ENCODE peak calls at places on chromosomes 12 and 14, in five cellular contexts. T, L, S, H and K are unnamed samples.

GRCh38 chr14:37974421-37974820 is 233.3 kb upstream of the SSTR1 start:
- DNase-seq in T (no peak), L (no peak), S (no peak), H (no peak), K (no peak)

GRCh38 chr14:51821822-51822221 is 38.6 kb upstream of the GNG2 start:
- DNase-seq in T (no peak), L (no peak), S (no peak), H (no peak), K (no peak)

GRCh38 chr12:2462087-2462486 is 332.7 kb upstream of the FKBP4 start:
- DNase-seq in T (no peak), L (no peak), S (no peak), H (no peak), K (no peak)

GRCh38 chr12:31914927-31915326 is 44.3 kb upstream of the RESF1 start:
- DNase-seq in T (no peak), L (no peak), S (no peak), H (no peak), K (no peak)

GRCh38 chr12:43370299-43370698 is 181.7 kb downstream of the ADAMTS20 start:
- DNase-seq in T (peak; percentile 13), L (no peak), S (no peak), H (no peak), K (no peak)

GRCh38 chr12:132414634-132415340 is 75.2 kb upstream of the FBRSL1 start:
- DNase-seq in T (peak; percentile 27), L (peak; percentile 83), S (peak; percentile 94), H (peak; percentile 79), K (peak; percentile 74)

GRCh38 chr12:42574879-42575278 is 14.7 kb downstream of the PRICKLE1 start:
- DNase-seq in T (no peak), L (no peak), S (no peak), H (no peak), K (no peak)

GRCh38 chr12:51726931-51727330 is 121.6 kb downstream of the FIGNL2 start:
- DNase-seq in T (no peak), L (no peak), S (no peak), H (no peak), K (no peak)

GRCh38 chr14:92408186-92408585 is 85.2 kb downstream of the SLC24A4 start:
- DNase-seq in T (no peak), L (no peak), S (no peak), H (no peak), K (no peak)

GRCh38 chr12:131211279-131211938 is 257.7 kb downstream of the ADGRD1 start:
- DNase-seq in T (no peak), L (no peak), S (no peak), H (no peak), K (no peak)

GRCh38 chr12:94186461-94187237 is 38.3 kb downstream of the PLXNC1 start:
- DNase-seq in T (no peak), L (no peak), S (no peak), H (peak; percentile 19), K (no peak)

GRCh38 chr12:84807249-84807648 is 105.3 kb downstream of the SLC6A15 start:
- DNase-seq in T (no peak), L (no peak), S (no peak), H (no peak), K (no peak)

GRCh38 chr12:70928066-70928465 is 7.5 kb upstream of the PTPRR start:
- DNase-seq in T (no peak), L (no peak), S (no peak), H (no peak), K (no peak)

GRCh38 chr14:47722929-47723693 is 47.7 kb upstream of the MDGA2 start:
- DNase-seq in T (no peak), L (no peak), S (no peak), H (no peak), K (no peak)

GRCh38 chr14:100120522-100121269 is 38.7 kb downstream of the DEGS2 start:
- DNase-seq in T (no peak), L (no peak), S (no peak), H (no peak), K (no peak)

GRCh38 chr14:50559990-50560928 is at the start of gene ATL1:
- DNase-seq in T (no peak), L (peak; percentile 73), S (peak; percentile 73), H (peak; percentile 74), K (peak; percentile 28)

GRCh38 chr12:12011880-12012260 is 58.9 kb upstream of the BCL2L14 start:
- DNase-seq in T (no peak), L (no peak), S (no peak), H (no peak), K (no peak)

GRCh38 chr14:70641548-70642312 is at the start of gene TTC9:
- DNase-seq in T (no peak), L (no peak), S (peak; percentile 27), H (peak; percentile 15), K (no peak)

GRCh38 chr14:50924848-50925247 is 19.4 kb downstream of the PYGL start:
- DNase-seq in T (no peak), L (no peak), S (no peak), H (no peak), K (no peak)

GRCh38 chr12:90124914-90125313 is 416.3 kb upstream of the ATP2B1 start:
- DNase-seq in T (no peak), L (no peak), S (no peak), H (no peak), K (no peak)

GRCh38 chr14:99194736-99195135 is 77.3 kb downstream of the BCL11B start:
- DNase-seq in T (no peak), L (no peak), S (no peak), H (no peak), K (no peak)

GRCh38 chr14:77746064-77746463 is 14.9 kb downstream of the SNW1 start:
- DNase-seq in T (no peak), L (no peak), S (no peak), H (no peak), K (no peak)

GRCh38 chr12:100675432-100675831 is 101.9 kb downstream of the GAS2L3 start:
- DNase-seq in T (no peak), L (no peak), S (no peak), H (peak; percentile 54), K (no peak)

GRCh38 chr12:131049002-131049401 is 95.3 kb downstream of the ADGRD1 start:
- DNase-seq in T (no peak), L (no peak), S (no peak), H (no peak), K (no peak)

GRCh38 chr12:75471928-75472865 is 8.4 kb upstream of the GLIPR1 start:
- DNase-seq in T (no peak), L (no peak), S (no peak), H (no peak), K (no peak)

GRCh38 chr14:55302770-55303472 is 31.7 kb downstream of the FBXO34 start:
- DNase-seq in T (no peak), L (no peak), S (no peak), H (no peak), K (no peak)

GRCh38 chr14:67733609-67734008 is 31.9 kb downstream of the RDH12 start:
- DNase-seq in T (no peak), L (no peak), S (no peak), H (no peak), K (no peak)

GRCh38 chr12:3200032-3200617 is 122.9 kb downstream of the TSPAN9 start:
- DNase-seq in T (no peak), L (no peak), S (peak; percentile 33), H (peak; percentile 74), K (no peak)

DNA sequence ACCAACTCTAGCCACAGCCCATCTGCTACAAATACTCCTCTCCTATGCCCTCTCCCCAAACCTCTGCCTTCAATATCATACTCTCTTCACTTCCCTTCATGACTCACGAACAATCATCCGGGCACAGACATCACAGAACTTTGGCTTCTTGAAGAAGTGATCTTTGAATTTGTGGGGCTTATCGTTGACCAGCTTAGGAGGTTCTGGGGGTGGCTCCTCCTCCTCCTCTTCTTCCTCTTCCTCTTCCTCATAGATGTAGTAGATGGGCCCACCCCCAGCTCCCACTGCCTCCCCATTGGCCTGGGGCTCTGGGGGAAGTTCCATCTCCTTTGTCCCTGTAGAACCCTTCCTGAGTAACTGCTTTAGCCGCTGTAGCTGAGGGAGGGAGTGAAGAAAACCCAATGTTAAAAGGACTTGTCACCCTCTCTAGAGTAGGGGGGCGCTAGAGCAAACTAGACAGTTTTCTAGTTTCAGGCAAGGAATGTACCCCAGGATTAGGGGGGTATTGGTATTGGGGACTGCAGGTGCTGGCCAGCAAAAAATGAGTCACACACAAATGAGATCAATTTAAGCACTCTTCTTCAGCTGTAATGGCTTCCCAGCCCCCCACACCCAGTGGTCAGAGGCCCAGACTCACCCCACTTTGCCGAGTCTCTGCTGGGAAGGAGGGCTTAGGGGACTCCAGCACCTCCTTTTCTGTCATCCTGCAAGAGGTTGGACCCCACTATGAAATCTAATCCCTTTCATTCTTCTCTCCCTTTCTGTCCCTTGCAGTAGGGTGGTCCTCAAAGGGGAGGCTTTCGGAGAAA is 1.8 kb downstream of the STAC3 start:
- DNase-seq in T (no peak), L (no peak), S (no peak), H (no peak), K (no peak)
- TF ChIP-seq CTCF in T (no peak), L (no peak), S (no peak), H (no peak), K (no peak)

GRCh38 chr14:24133730-24134129 is 2.3 kb upstream of the PSME1 start:
- DNase-seq in T (no peak), L (no peak), S (no peak), H (no peak), K (no peak)

GRCh38 chr14:24135834-24136683 is at the start of gene PSME1:
- DNase-seq in T (no peak), L (peak; percentile 95), S (peak; percentile 96), H (peak; percentile 95), K (peak; percentile 94)

GRCh38 chr14:24137529-24138395 is 1.8 kb downstream of the PSME1 start:
- DNase-seq in T (no peak), L (no peak), S (no peak), H (no peak), K (no peak)

GRCh38 chr14:24136684-24137528 is 912 bp downstream of the PSME1 start:
- DNase-seq in T (no peak), L (no peak), S (no peak), H (no peak), K (no peak)

DNA sequence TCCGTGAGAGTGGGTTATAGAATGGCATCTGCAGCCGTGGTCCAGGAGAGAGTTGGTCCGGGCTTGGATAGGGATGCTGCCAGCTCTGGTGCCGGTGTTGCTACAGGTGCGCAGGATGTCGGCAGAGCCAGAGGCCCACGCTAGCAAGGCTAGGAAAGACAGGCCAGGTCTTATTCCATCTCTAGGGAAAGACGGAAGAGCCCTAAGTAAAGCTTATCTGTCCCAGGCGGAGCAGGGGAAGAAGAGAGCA is 485 bp upstream of the PSME1 start:
- DNase-seq in T (no peak), L (no peak), S (no peak), H (no peak), K (no peak)
- H3K4me1 ChIP-seq in T (peaks cover 30% of the 10 kb centered on the region), L (peaks cover 18% of the 10 kb centered on the region), S (peaks cover 45% of the 10 kb centered on the region), H (peaks cover 58% of the 10 kb centered on the region), K (peaks cover 50% of the 10 kb centered on the region)

DNA sequence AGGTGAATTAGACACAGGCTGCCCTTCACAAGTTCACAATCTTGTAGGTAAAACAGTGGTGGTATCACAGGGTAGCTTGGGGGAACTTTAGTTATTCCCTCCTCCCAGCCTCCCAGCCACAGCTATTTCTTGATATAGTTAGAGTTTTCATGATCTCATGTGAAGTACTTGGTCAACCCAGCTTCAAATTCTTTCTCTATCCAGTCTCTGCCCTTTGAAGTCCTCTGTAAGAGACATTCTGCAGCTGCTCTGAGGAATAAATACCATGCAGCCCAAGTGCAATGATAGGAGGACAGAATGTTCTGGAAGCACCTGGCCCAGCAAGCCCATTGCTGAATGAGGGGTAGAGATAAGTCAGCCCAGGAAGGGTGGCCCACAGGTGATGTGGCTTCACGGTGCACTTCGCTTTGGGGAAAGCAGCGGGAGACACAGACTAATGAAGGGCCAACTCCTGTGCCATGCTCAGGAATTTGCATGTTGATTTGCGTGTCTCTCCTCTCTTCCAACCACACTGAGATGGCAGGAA is 8.1 kb upstream of the TXNRD1 start:
- DNase-seq in T (no peak), L (no peak), S (no peak), H (no peak), K (no peak)
- H3K27ac ChIP-seq in T (peak overlapping the region; percentile 39), L (no peak overlapping the region), S (no peak overlapping the region), H (no peak overlapping the region), K (no peak overlapping the region)

GRCh38 chr12:128259556-128260070 is 7.4 kb upstream of the TMEM132C start:
- DNase-seq in T (no peak), L (no peak), S (peak; percentile 48), H (no peak), K (no peak)
- TF ChIP-seq CTCF in T (peak; percentile 81), L (no peak), S (peak; percentile 49), H (peak; percentile 78), K (no peak)